ENCODE peak calls at places on chromosomes 16 and 17, in five cellular contexts. C is activated T-helper 1 cell treated with Interleukin-2 at 50 U/mL for 16 hours, A is WERI-Rb-1, M is astrocyte of the spinal cord, O is heart right ventricle. Z is an unnamed sample.

GRCh38 chr17:30296499-30297038 is 4.8 kb upstream of the BLMH start:
- DNase-seq in C (no peak), A (no peak), M (no peak), O (no peak), Z (peak; percentile 17)

GRCh38 chr16:89268987-89269735 is 51.7 kb downstream of the ZNF778 start:
- DNase-seq in C (no peak), A (no peak), M (peak; percentile 31), O (no peak), Z (no peak)

GRCh38 chr17:51087072-51087757 is 33.5 kb downstream of the SPAG9 start:
- DNase-seq in C (no peak), A (no peak), M (no peak), O (no peak), Z (no peak)

GRCh38 chr16:12141556-12141955 is 165.0 kb downstream of the SNX29 start:
- DNase-seq in C (no peak), A (no peak), M (no peak), O (no peak), Z (no peak)

GRCh38 chr17:16215965-16216316 is 607 bp upstream of the NCOR1 start:
- DNase-seq in C (no peak), A (no peak), M (no peak), O (no peak), Z (no peak)

GRCh38 chr16:70737377-70738082 is 51.7 kb upstream of the MTSS2 start:
- DNase-seq in C (peak; percentile 26), A (no peak), M (peak; percentile 94), O (peak; percentile 74), Z (peak; percentile 14)

GRCh38 chr17:49787932-49788442 is 494 bp upstream of the KAT7 start:
- DNase-seq in C (no peak), A (no peak), M (no peak), O (no peak), Z (peak; percentile 9)

GRCh38 chr17:17412331-17412730 is 64.5 kb upstream of the MED9 start:
- DNase-seq in C (no peak), A (no peak), M (peak; percentile 54), O (no peak), Z (peak; percentile 53)

GRCh38 chr17:81601525-81602120 is 35.3 kb downstream of the NPLOC4 start:
- DNase-seq in C (peak; percentile 7), A (peak; percentile 50), M (peak; percentile 79), O (peak; percentile 38), Z (peak; percentile 61)

GRCh38 chr17:15269690-15270089 is 4.6 kb upstream of the PMP22 start:
- DNase-seq in C (no peak), A (no peak), M (no peak), O (peak; percentile 38), Z (no peak)

GRCh38 chr16:27452569-27453475 is 50.8 kb downstream of the IL21R start:
- DNase-seq in C (no peak), A (no peak), M (no peak), O (no peak), Z (no peak)

GRCh38 chr16:31052131-31052530 is 18.8 kb downstream of the STX4 start:
- DNase-seq in C (no peak), A (no peak), M (peak; percentile 91), O (no peak), Z (peak; percentile 94)

GRCh38 chr17:7380321-7380720 is 568 bp upstream of the TNK1 start:
- DNase-seq in C (no peak), A (no peak), M (no peak), O (peak; percentile 73), Z (peak; percentile 24)

GRCh38 chr17:35548213-35548810 is 10.8 kb upstream of the SLFN12L start:
- DNase-seq in C (no peak), A (no peak), M (no peak), O (no peak), Z (no peak)

Z was measured in Daoy.